ENCODE peak calls at places on chromosomes 6 and 20, in four cellular contexts. One of them, this sample, is unnamed.
A peak's percentile ranks its signal among the peaks of the same experiment; 100 is the strongest.

GRCh38 chr6:131911951-131912350 is 39.2 kb downstream of the CCN2 start:
- DNase-seq in left ventricle myocardium superior: no peak
- DNase-seq in endothelial cell: no peak
- DNase-seq in left lung: no peak
- DNase-seq in this sample: no peak

GRCh38 chr6:151330130-151330715 is 61.1 kb downstream of the ZBTB2 start:
- DNase-seq in left ventricle myocardium superior: no peak
- DNase-seq in endothelial cell: no peak
- DNase-seq in left lung: no peak
- DNase-seq in this sample: no peak

GRCh38 chr20:62025394-62025793 is 40.3 kb downstream of the TAF4 start:
- DNase-seq in left ventricle myocardium superior: peak; percentile 29
- DNase-seq in endothelial cell: no peak
- DNase-seq in left lung: no peak
- DNase-seq in this sample: no peak

GRCh38 chr6:47512872-47513271 is 35.3 kb downstream of the CD2AP start:
- DNase-seq in left ventricle myocardium superior: no peak
- DNase-seq in endothelial cell: no peak
- DNase-seq in left lung: no peak
- DNase-seq in this sample: no peak

GRCh38 chr6:53603381-53604121 is 58.6 kb upstream of the GCLC start:
- DNase-seq in left ventricle myocardium superior: no peak
- DNase-seq in endothelial cell: no peak
- DNase-seq in left lung: no peak
- DNase-seq in this sample: no peak

GRCh38 chr20:57881466-57882405 is 171.9 kb upstream of the PMEPA1 start:
- DNase-seq in left ventricle myocardium superior: no peak
- DNase-seq in endothelial cell: no peak
- DNase-seq in left lung: no peak
- DNase-seq in this sample: no peak

GRCh38 chr20:33753763-33754162 is 22.0 kb downstream of the ZNF341 start:
- DNase-seq in left ventricle myocardium superior: no peak
- DNase-seq in endothelial cell: no peak
- DNase-seq in left lung: no peak
- DNase-seq in this sample: no peak

GRCh38 chr6:44064089-44064947 is 62.9 kb downstream of the MRPL14 start:
- DNase-seq in left ventricle myocardium superior: no peak
- DNase-seq in endothelial cell: no peak
- DNase-seq in left lung: peak; percentile 90
- DNase-seq in this sample: peak; percentile 68

GRCh38 chr6:7137335-7138106 is 29.8 kb downstream of the RREB1 start:
- DNase-seq in left ventricle myocardium superior: peak; percentile 67
- DNase-seq in endothelial cell: no peak
- DNase-seq in left lung: peak; percentile 71
- DNase-seq in this sample: no peak

GRCh38 chr20:33868042-33868441 is 56.9 kb downstream of the CHMP4B start:
- DNase-seq in left ventricle myocardium superior: no peak
- DNase-seq in endothelial cell: no peak
- DNase-seq in left lung: no peak
- DNase-seq in this sample: no peak

GRCh38 chr20:24389686-24390085 is 79.7 kb upstream of the SYNDIG1 start:
- DNase-seq in left ventricle myocardium superior: no peak
- DNase-seq in endothelial cell: no peak
- DNase-seq in left lung: peak; percentile 45
- DNase-seq in this sample: peak; percentile 42

GRCh38 chr6:5172057-5172683 is 87.0 kb downstream of the PPP1R3G start:
- DNase-seq in left ventricle myocardium superior: no peak
- DNase-seq in endothelial cell: no peak
- DNase-seq in left lung: no peak
- DNase-seq in this sample: no peak

GRCh38 chr6:90468080-90468479 is 118.8 kb downstream of the MAP3K7 start:
- DNase-seq in left ventricle myocardium superior: no peak
- DNase-seq in endothelial cell: no peak
- DNase-seq in left lung: no peak
- DNase-seq in this sample: no peak

GRCh38 chr6:4727671-4728435 is 48.4 kb upstream of the CDYL start:
- DNase-seq in left ventricle myocardium superior: no peak
- DNase-seq in endothelial cell: no peak
- DNase-seq in left lung: no peak
- DNase-seq in this sample: no peak